ENCODE peak calls at places on chromosome 12, in five cellular contexts. L, V, R, B and H are unnamed samples.

GRCh38 chr12:66952668-66953067 is 273.8 kb upstream of the GRIP1 start:
- DNase-seq in L (no peak), V (no peak), R (no peak), B (no peak), H (no peak)

GRCh38 chr12:53267309-53268008 is 640 bp upstream of the ESPL1 start:
- DNase-seq in L (no peak), V (no peak), R (no peak), B (no peak), H (peak; percentile 56)

GRCh38 chr12:48451372-48451771 is 21.0 kb upstream of the ANP32D start:
- DNase-seq in L (no peak), V (no peak), R (no peak), B (no peak), H (no peak)

GRCh38 chr12:128259556-128260070 is 7.4 kb upstream of the TMEM132C start:
- DNase-seq in L (no peak), V (peak; percentile 32), R (peak; percentile 68), B (peak; percentile 12), H (no peak)

GRCh38 chr12:122686538-122686937 is 16.6 kb downstream of the HCAR2 start:
- DNase-seq in L (no peak), V (no peak), R (no peak), B (no peak), H (no peak)

GRCh38 chr12:102394200-102394599 is 86.2 kb downstream of the IGF1 start:
- DNase-seq in L (no peak), V (no peak), R (no peak), B (no peak), H (no peak)

GRCh38 chr12:94180558-94181296 is 32.4 kb downstream of the PLXNC1 start:
- DNase-seq in L (no peak), V (no peak), R (no peak), B (no peak), H (no peak)

GRCh38 chr12:128015276-128015675 is 251.7 kb upstream of the TMEM132C start:
- DNase-seq in L (no peak), V (no peak), R (no peak), B (no peak), H (no peak)

GRCh38 chr12:26369588-26369987 is 174.2 kb downstream of the SSPN start:
- DNase-seq in L (no peak), V (no peak), R (no peak), B (peak; percentile 76), H (peak; percentile 51)

GRCh38 chr12:111387747-111388365 is 17.9 kb upstream of the SH2B3 start:
- DNase-seq in L (no peak), V (no peak), R (no peak), B (no peak), H (no peak)

GRCh38 chr12:23824358-23824757 is 125.1 kb downstream of the SOX5 start:
- DNase-seq in L (no peak), V (no peak), R (no peak), B (no peak), H (no peak)

GRCh38 chr12:45285717-45286116 is 69.8 kb downstream of the ANO6 start:
- DNase-seq in L (no peak), V (no peak), R (peak; percentile 42), B (no peak), H (no peak)

GRCh38 chr12:67434653-67435375 is 165.7 kb downstream of the CAND1 start:
- DNase-seq in L (no peak), V (peak; percentile 22), R (no peak), B (peak; percentile 88), H (no peak)

GRCh38 chr12:52660934-52661333 is 8.9 kb upstream of the KRT2 start:
- DNase-seq in L (no peak), V (no peak), R (no peak), B (no peak), H (no peak)

GRCh38 chr12:2555487-2556082 is 239.2 kb upstream of the FKBP4 start:
- DNase-seq in L (no peak), V (no peak), R (peak; percentile 58), B (no peak), H (no peak)

GRCh38 chr12:104671407-104672095 is 214.8 kb downstream of the CHST11 start:
- DNase-seq in L (peak; percentile 68), V (peak; percentile 68), R (no peak), B (peak; percentile 90), H (peak; percentile 96)

GRCh38 chr12:113424915-113425823 is 3.0 kb downstream of the SDSL start:
- DNase-seq in L (peak; percentile 21), V (no peak), R (peak; percentile 86), B (peak; percentile 75), H (peak; percentile 73)

GRCh38 chr12:82650627-82651337 is 35.9 kb upstream of the TMTC2 start:
- DNase-seq in L (no peak), V (no peak), R (no peak), B (peak; percentile 28), H (no peak)

GRCh38 chr12:95218852-95219171 is 1.2 kb downstream of the VEZT start:
- DNase-seq in L (peak; percentile 8), V (no peak), R (no peak), B (no peak), H (no peak)

GRCh38 chr12:39012870-39013269 is 107.5 kb upstream of the CPNE8 start:
- DNase-seq in L (no peak), V (no peak), R (no peak), B (no peak), H (no peak)

GRCh38 chr12:24743891-24744793 is 204.8 kb downstream of the BCAT1 start:
- DNase-seq in L (no peak), V (no peak), R (no peak), B (peak; percentile 50), H (no peak)

GRCh38 chr12:95100264-95101190 is 27.1 kb upstream of the NR2C1 start:
- DNase-seq in L (no peak), V (no peak), R (no peak), B (no peak), H (no peak)

GRCh38 chr12:65278576-65279386 is at the start of gene MSRB3:
- DNase-seq in L (peak; percentile 1), V (peak; percentile 83), R (peak; percentile 82), B (peak; percentile 88), H (peak; percentile 88)

GRCh38 chr12:91370086-91370868 is 187.7 kb upstream of the DCN start:
- DNase-seq in L (no peak), V (no peak), R (peak; percentile 61), B (no peak), H (no peak)

GRCh38 chr12:126966498-126966897 is 1300.5 kb upstream of the TMEM132C start:
- DNase-seq in L (no peak), V (no peak), R (no peak), B (no peak), H (no peak)

GRCh38 chr12:108721824-108722223 is 9.5 kb downstream of the CORO1C start:
- DNase-seq in L (no peak), V (no peak), R (no peak), B (no peak), H (no peak)
- H3K27ac ChIP-seq in L (no peak overlapping the region), V (peak overlapping the region; percentile 76), R (no peak overlapping the region), B (peak overlapping the region; percentile 53), H (no peak overlapping the region)

DNA sequence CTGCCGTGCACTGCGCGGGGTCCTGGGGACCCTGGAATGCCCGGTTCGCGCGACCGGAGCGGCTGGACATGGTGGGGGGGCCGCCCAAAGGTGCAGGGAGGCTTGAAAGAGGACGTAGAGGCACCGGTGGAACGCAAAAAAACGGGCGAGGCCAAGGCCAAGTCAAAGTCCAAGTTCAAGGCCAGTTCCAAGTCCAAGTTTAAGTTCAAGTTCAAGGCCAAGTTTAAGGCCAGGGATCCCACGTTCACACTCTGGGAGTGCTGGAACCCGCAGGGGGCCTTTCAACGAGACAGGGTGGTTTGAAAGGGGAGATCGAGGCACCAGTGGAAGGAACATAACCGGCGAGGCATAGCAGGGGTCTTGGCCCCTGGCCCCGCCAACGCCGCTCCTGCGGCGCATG is 317.6 kb downstream of the ALG10 start:
- DNase-seq in L (no peak), V (no peak), R (no peak), B (no peak), H (no peak)
- H3K9me3 ChIP-seq in L (no peaks in the 10 kb centered on the region), V (peaks cover 31% of the 10 kb centered on the region), R (peaks cover 40% of the 10 kb centered on the region), B (no peaks in the 10 kb centered on the region), H (no peaks in the 10 kb centered on the region)

GRCh38 chr12:71439362-71439612 is 311 bp upstream of the LGR5 start:
- DNase-seq in L (no peak), V (no peak), R (no peak), B (no peak), H (no peak)

GRCh38 chr12:71441836-71442566 is 2.4 kb downstream of the LGR5 start:
- DNase-seq in L (no peak), V (no peak), R (no peak), B (no peak), H (no peak)

GRCh38 chr12:71441350-71441748 is 1.8 kb downstream of the LGR5 start:
- DNase-seq in L (no peak), V (no peak), R (no peak), B (no peak), H (no peak)

GRCh38 chr12:71439613-71440392 is at the start of gene LGR5:
- DNase-seq in L (no peak), V (no peak), R (peak; percentile 76), B (peak; percentile 32), H (peak; percentile 84)

DNA sequence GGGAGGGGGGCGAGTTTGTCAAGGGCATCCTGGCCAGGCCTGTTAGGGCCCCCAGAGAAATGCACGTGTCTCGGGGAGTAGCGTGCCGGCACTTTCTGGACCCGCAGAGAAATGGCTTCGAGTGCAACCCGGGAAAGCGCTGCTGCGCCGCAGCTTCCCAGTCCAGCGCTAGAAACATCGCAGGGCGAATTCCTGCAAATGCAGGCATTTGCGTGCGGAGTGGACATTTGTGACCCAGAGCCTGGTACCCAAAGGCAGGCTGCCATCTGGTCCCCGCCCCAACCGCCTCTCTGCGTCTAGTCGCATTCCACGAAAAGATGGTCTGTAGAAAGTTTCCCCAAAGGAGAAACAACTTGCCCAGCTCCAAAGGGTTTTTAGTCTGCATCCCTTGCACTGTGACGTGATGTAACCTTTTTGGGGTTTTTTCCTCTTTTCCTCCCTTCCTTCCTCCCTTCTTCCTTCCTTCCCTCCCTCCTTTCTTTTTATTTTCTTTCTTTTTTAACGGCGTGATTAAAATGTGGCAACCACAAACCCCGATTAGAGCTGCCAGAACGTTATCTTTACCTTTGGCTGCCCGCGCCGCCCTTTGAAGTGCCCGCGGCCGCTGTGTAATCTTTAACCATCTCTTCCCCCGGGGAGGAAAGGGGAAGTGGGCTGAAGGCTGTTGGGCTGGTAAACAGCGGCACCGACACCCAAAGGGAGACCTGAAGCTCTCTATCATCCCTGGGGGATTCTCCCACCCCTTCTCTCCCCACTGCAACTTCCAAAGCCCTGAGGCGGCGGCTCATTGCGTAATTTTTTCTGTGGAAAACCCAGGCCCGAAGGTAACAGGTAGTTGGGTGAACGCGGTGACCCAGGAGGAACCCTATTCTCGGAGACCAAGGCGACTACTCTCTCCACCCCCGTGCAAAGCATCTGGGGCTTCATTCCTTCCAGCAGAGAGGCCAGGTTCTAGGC is 1.1 kb downstream of the LGR5 start:
- DNase-seq in L (no peak), V (no peak), R (peak; percentile 39), B (no peak), H (peak; percentile 72)
- H3K27ac ChIP-seq in L (no peak overlapping the region), V (no peak overlapping the region), R (no peak overlapping the region), B (no peak overlapping the region), H (no peak overlapping the region)

GRCh38 chr12:61538951-61539350 is 721.3 kb upstream of the USP15 start:
- DNase-seq in L (no peak), V (no peak), R (no peak), B (no peak), H (no peak)

GRCh38 chr12:61531195-61531594 is 729.0 kb upstream of the USP15 start:
- DNase-seq in L (no peak), V (no peak), R (no peak), B (no peak), H (no peak)

GRCh38 chr12:61530456-61530855 is 729.7 kb upstream of the USP15 start:
- DNase-seq in L (no peak), V (no peak), R (no peak), B (no peak), H (no peak)

GRCh38 chr12:61536525-61536924 is 723.7 kb upstream of the USP15 start:
- DNase-seq in L (no peak), V (no peak), R (no peak), B (no peak), H (no peak)

GRCh38 chr12:61536117-61536516 is 724.1 kb upstream of the USP15 start:
- DNase-seq in L (no peak), V (no peak), R (no peak), B (no peak), H (no peak)
- H3K9me3 ChIP-seq in L (no peaks in the 10 kb centered on the region), V (no peaks in the 10 kb centered on the region), R (no peaks in the 10 kb centered on the region), B (no peaks in the 10 kb centered on the region), H (no peaks in the 10 kb centered on the region)